ENCODE peak calls at places on chromosome 18, in five cellular contexts. V, K, T, L and A are unnamed samples.

GRCh38 chr18:48766487-48766886 is 184.3 kb downstream of the SMAD7 start:
- DNase-seq in T (no peak), V (no peak), K (no peak), L (no peak), A (no peak)

GRCh38 chr18:59469463-59470180 is 110.6 kb upstream of the LMAN1 start:
- DNase-seq in K (no peak), T (no peak), V (no peak), L (no peak), A (no peak)

GRCh38 chr18:9810216-9810804 is 75.5 kb upstream of the TXNDC2 start:
- DNase-seq in L (no peak), K (no peak), V (no peak), T (no peak), A (no peak)

GRCh38 chr18:71844810-71845209 is 699.3 kb downstream of the CBLN2 start:
- DNase-seq in L (no peak), V (no peak), K (no peak), T (no peak), A (no peak)

GRCh38 chr18:51522821-51523220 is 325.3 kb upstream of the MEX3C start:
- DNase-seq in K (no peak), V (no peak), L (no peak), T (no peak), A (no peak)

GRCh38 chr18:54031243-54031642 is 193.2 kb downstream of the MBD2 start:
- DNase-seq in T (no peak), L (no peak), K (no peak), V (no peak), A (no peak)

GRCh38 chr18:76491801-76492668 is 3.0 kb downstream of the ZNF516 start:
- DNase-seq in T (peak), L (no peak), K (no peak), V (no peak), A (peak)

GRCh38 chr18:73793386-73793785 is 354.2 kb downstream of the FBXO15 start:
- DNase-seq in K (no peak), T (peak), V (no peak), L (no peak), A (no peak)

GRCh38 chr18:10912790-10913560 is 236.4 kb downstream of the PIEZO2 start:
- DNase-seq in T (no peak), V (no peak), L (no peak), K (no peak), A (no peak)

GRCh38 chr18:13216092-13216582 is 2.4 kb upstream of the LDLRAD4 start:
- DNase-seq in L (peak), T (peak), K (peak), V (peak), A (peak)

GRCh38 chr18:34771958-34772357 is 61.9 kb downstream of the DTNA start:
- DNase-seq in K (no peak), T (no peak), V (no peak), L (no peak), A (no peak)

GRCh38 chr18:61609131-61609530 is 275.9 kb downstream of the CDH20 start:
- DNase-seq in L (no peak), V (no peak), T (no peak), K (no peak), A (no peak)

GRCh38 chr18:50658601-50659000 is 98.7 kb downstream of the MAPK4 start:
- DNase-seq in K (no peak), V (no peak), T (no peak), L (no peak), A (no peak)

GRCh38 chr18:49487711-49488310 is 777 bp upstream of the C18orf32 start:
- DNase-seq in L (no peak), T (no peak), V (no peak), K (no peak), A (peak)

GRCh38 chr18:5630766-5631413 is 87.1 kb upstream of the EPB41L3 start:
- DNase-seq in K (no peak), V (no peak), T (no peak), L (no peak), A (no peak)

GRCh38 chr18:808086-808485 is 4.0 kb downstream of the YES1 start:
- DNase-seq in L (no peak), K (no peak), T (peak), V (no peak), A (no peak)

GRCh38 chr18:36391426-36392145 is 94.1 kb downstream of the FHOD3 start:
- DNase-seq in K (no peak), V (no peak), T (no peak), L (no peak), A (no peak)

GRCh38 chr18:33577688-33578370 is at the start of gene ASXL3:
- DNase-seq in L (no peak), V (no peak), K (no peak), T (no peak), A (no peak)

GRCh38 chr18:27142891-27143290 is 42.2 kb downstream of the CHST9 start:
- DNase-seq in V (no peak), K (no peak), L (no peak), T (no peak), A (no peak)

GRCh38 chr18:70425236-70425635 is 136.4 kb downstream of the SOCS6 start:
- DNase-seq in L (no peak), K (no peak), T (no peak), V (no peak), A (no peak)

GRCh38 chr18:40867452-40867851 is 1087.6 kb upstream of the PIK3C3 start:
- DNase-seq in V (peak), T (peak), K (no peak), L (no peak), A (no peak)

GRCh38 chr18:60838677-60839076 is 466.1 kb upstream of the MC4R start:
- DNase-seq in T (no peak), K (no peak), L (no peak), V (no peak), A (no peak)

GRCh38 chr18:44852818-44853217 is 172.1 kb downstream of the SETBP1 start:
- DNase-seq in K (no peak), V (no peak), T (no peak), L (no peak), A (no peak)

GRCh38 chr18:41771971-41772370 is 183.1 kb upstream of the PIK3C3 start:
- DNase-seq in K (no peak), L (no peak), V (peak), T (no peak), A (no peak)

GRCh38 chr18:3463052-3463451 is 13.1 kb downstream of the TGIF1 start:
- DNase-seq in L (no peak), V (no peak), T (no peak), K (no peak), A (no peak)

GRCh38 chr18:70431203-70431624 is 142.4 kb downstream of the SOCS6 start:
- DNase-seq in K (no peak), V (peak), T (no peak), L (no peak), A (no peak)

GRCh38 chr18:13549879-13550231 is 176.5 kb downstream of the FAM210A start:
- DNase-seq in K (no peak), T (no peak), L (no peak), V (no peak), A (no peak)

GRCh38 chr18:79932907-79933306 is 18.5 kb downstream of the SLC66A2 start:
- DNase-seq in L (no peak), K (no peak), V (no peak), T (peak), A (no peak)